ENCODE peak calls at places on chromosomes 11 and 22, in five cellular contexts. One of them, this sample, is unnamed.

GRCh38 chr11:7457211-7457610 is 28.1 kb upstream of the OLFML1 start:
- DNase-seq in neuronal stem cell: no peak
- DNase-seq in H9: no peak
- DNase-seq in mesenchymal stem cell: no peak
- DNase-seq in H1: no peak
- DNase-seq in this sample: no peak

GRCh38 chr11:13782395-13783080 is 114.1 kb downstream of the FAR1 start:
- DNase-seq in neuronal stem cell: no peak
- DNase-seq in H9: no peak
- DNase-seq in mesenchymal stem cell: no peak
- DNase-seq in H1: no peak
- DNase-seq in this sample: peak; percentile 43

GRCh38 chr22:32706149-32706548 is 95.4 kb upstream of the TIMP3 start:
- DNase-seq in neuronal stem cell: no peak
- DNase-seq in H9: no peak
- DNase-seq in mesenchymal stem cell: peak; percentile 30
- DNase-seq in H1: no peak
- DNase-seq in this sample: no peak

GRCh38 chr22:22881116-22882032 is 6.2 kb upstream of the IGLL5 start:
- DNase-seq in neuronal stem cell: no peak
- DNase-seq in H9: peak; percentile 3
- DNase-seq in mesenchymal stem cell: no peak
- DNase-seq in H1: no peak
- DNase-seq in this sample: peak; percentile 55

GRCh38 chr11:28090052-28090749 is 17.8 kb downstream of the KIF18A start:
- DNase-seq in neuronal stem cell: no peak
- DNase-seq in H9: no peak
- DNase-seq in mesenchymal stem cell: peak; percentile 55
- DNase-seq in H1: no peak
- DNase-seq in this sample: no peak

GRCh38 chr11:102279641-102280170 is 37.6 kb upstream of the BIRC3 start:
- DNase-seq in neuronal stem cell: no peak
- DNase-seq in H9: no peak
- DNase-seq in mesenchymal stem cell: peak; percentile 28
- DNase-seq in H1: no peak
- DNase-seq in this sample: no peak

GRCh38 chr11:34475656-34476055 is 36.9 kb downstream of the CAT start:
- DNase-seq in neuronal stem cell: no peak
- DNase-seq in H9: no peak
- DNase-seq in mesenchymal stem cell: no peak
- DNase-seq in H1: no peak
- DNase-seq in this sample: no peak

GRCh38 chr11:69297926-69298777 is 4.2 kb downstream of the MYEOV start:
- DNase-seq in neuronal stem cell: no peak
- DNase-seq in H9: no peak
- DNase-seq in mesenchymal stem cell: peak; percentile 93
- DNase-seq in H1: no peak
- DNase-seq in this sample: peak; percentile 98

GRCh38 chr22:35056486-35056885 is 9.5 kb upstream of the ISX start:
- DNase-seq in neuronal stem cell: no peak
- DNase-seq in H9: no peak
- DNase-seq in mesenchymal stem cell: no peak
- DNase-seq in H1: no peak
- DNase-seq in this sample: no peak
- H2BK12ac ChIP-seq in neuronal stem cell: no peak overlapping the region
- H2BK12ac ChIP-seq in H9: no peak overlapping the region
- H2BK12ac ChIP-seq in mesenchymal stem cell: no peak overlapping the region
- H2BK12ac ChIP-seq in H1: no peak overlapping the region
- H2BK12ac ChIP-seq in this sample: no peak overlapping the region

DNA sequence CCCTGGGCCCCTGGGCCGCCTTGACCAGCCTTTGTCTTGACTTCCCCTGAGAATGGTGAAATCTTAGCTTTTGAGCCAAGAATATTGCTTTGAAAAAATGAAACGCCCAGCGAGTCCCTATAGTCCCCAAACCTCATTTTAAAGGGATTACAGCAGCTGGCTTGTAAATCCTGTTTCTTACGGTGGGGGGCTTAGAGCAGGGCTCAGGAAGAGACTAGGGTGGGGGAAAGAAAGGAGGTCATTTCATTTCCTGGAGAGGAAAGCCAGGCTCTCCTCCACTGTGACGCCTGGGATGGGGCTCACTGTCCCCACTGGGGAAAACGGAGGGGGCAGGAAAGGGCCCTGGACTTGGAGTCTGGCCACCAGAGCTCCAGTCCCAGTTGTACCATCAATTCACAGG is 72.2 kb upstream of the ALX4 start:
- DNase-seq in neuronal stem cell: no peak
- DNase-seq in H9: no peak
- DNase-seq in mesenchymal stem cell: no peak
- DNase-seq in H1: no peak
- DNase-seq in this sample: no peak
- H2BK12ac ChIP-seq in neuronal stem cell: no peak overlapping the region
- H2BK12ac ChIP-seq in H9: no peak overlapping the region
- H2BK12ac ChIP-seq in mesenchymal stem cell: no peak overlapping the region
- H2BK12ac ChIP-seq in H1: no peak overlapping the region
- H2BK12ac ChIP-seq in this sample: no peak overlapping the region

GRCh38 chr11:6229911-6230310 is 4.5 kb downstream of the FHIP1B start:
- DNase-seq in neuronal stem cell: no peak
- DNase-seq in H9: no peak
- DNase-seq in mesenchymal stem cell: no peak
- DNase-seq in H1: no peak
- DNase-seq in this sample: no peak
- H2BK12ac ChIP-seq in neuronal stem cell: no peak overlapping the region
- H2BK12ac ChIP-seq in H9: no peak overlapping the region
- H2BK12ac ChIP-seq in mesenchymal stem cell: peak overlapping the region; percentile 29
- H2BK12ac ChIP-seq in H1: no peak overlapping the region
- H2BK12ac ChIP-seq in this sample: no peak overlapping the region

GRCh38 chr22:49365191-49365837 is 462.4 kb downstream of the BRD1 start:
- DNase-seq in neuronal stem cell: no peak
- DNase-seq in H9: no peak
- DNase-seq in mesenchymal stem cell: no peak
- DNase-seq in H1: no peak
- DNase-seq in this sample: no peak

GRCh38 chr22:49364398-49364797 is 463.3 kb downstream of the BRD1 start:
- DNase-seq in neuronal stem cell: no peak
- DNase-seq in H9: no peak
- DNase-seq in mesenchymal stem cell: no peak
- DNase-seq in H1: no peak
- DNase-seq in this sample: no peak

GRCh38 chr22:49365910-49366309 is 461.8 kb downstream of the BRD1 start:
- DNase-seq in neuronal stem cell: no peak
- DNase-seq in H9: no peak
- DNase-seq in mesenchymal stem cell: no peak
- DNase-seq in H1: no peak
- DNase-seq in this sample: no peak

GRCh38 chr22:49362393-49362792 is 465.3 kb downstream of the BRD1 start:
- DNase-seq in neuronal stem cell: no peak
- DNase-seq in H9: no peak
- DNase-seq in mesenchymal stem cell: no peak
- DNase-seq in H1: no peak
- DNase-seq in this sample: no peak

DNA sequence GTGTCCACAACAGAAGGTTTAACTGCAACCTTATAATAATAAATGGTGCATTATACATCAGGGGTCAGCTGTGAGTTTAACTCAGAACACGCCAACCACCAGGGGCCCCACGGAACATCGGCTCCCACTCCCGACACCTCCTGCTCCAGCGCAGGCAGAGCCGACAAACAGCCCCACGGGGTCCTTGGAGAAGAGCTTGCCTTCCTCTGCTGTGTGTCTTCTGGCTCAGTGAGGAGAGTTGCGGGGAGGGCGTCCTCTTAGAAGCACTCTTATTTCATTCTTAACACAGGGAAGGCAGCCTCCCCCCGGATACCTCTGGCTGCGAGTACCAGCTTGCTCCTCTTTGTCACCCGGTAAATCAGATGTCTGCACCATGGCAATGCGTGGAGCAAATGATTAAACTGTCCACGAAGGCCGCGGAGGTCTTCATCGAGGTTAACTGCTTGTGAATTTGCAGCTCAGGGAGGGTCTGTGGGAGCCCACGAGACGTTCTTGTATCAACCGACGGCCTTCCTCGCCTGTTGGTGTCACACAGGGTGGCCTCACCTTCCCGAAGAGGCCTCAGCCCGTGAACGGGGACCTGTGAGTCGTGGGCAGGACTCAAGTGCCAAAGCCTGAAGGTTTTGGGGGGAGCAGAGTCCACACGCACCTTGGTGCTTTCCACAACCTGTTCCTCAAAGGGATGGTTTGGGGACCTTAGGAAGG is 464.0 kb downstream of the BRD1 start:
- DNase-seq in neuronal stem cell: no peak
- DNase-seq in H9: no peak
- DNase-seq in mesenchymal stem cell: no peak
- DNase-seq in H1: no peak
- DNase-seq in this sample: no peak
- H2BK12ac ChIP-seq in neuronal stem cell: no peak overlapping the region
- H2BK12ac ChIP-seq in H9: no peak overlapping the region
- H2BK12ac ChIP-seq in mesenchymal stem cell: no peak overlapping the region
- H2BK12ac ChIP-seq in H1: no peak overlapping the region
- H2BK12ac ChIP-seq in this sample: no peak overlapping the region

DNA sequence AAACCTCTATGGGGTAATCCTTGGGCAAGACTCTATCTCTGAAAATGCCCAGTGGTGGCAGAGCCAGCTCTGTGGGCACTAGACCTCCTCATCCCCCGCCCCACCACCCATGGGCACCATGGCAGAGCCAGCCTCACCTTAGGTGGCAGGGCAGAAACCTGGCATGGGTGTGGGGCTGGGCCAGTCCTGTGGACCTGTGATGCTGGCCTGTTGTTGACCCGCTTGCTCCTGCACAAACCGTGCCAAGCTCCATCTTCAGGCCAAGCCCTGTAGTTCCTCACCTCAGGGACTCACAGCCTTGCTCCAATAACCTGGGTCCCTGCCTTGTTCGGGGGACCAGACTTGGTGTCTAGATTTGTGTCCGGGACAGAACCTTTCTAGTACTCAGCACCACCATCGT is 8.9 kb upstream of the SERPINH1 start:
- DNase-seq in neuronal stem cell: no peak
- DNase-seq in H9: no peak
- DNase-seq in mesenchymal stem cell: no peak
- DNase-seq in H1: no peak
- DNase-seq in this sample: no peak
- H2BK12ac ChIP-seq in neuronal stem cell: peak overlapping the region; percentile 19
- H2BK12ac ChIP-seq in H9: no peak overlapping the region
- H2BK12ac ChIP-seq in mesenchymal stem cell: peak overlapping the region; percentile 93
- H2BK12ac ChIP-seq in H1: peak overlapping the region; percentile 97
- H2BK12ac ChIP-seq in this sample: no peak overlapping the region

GRCh38 chr11:68041617-68042218 is 2.9 kb downstream of the TCIRG1 start:
- DNase-seq in neuronal stem cell: no peak
- DNase-seq in H9: no peak
- DNase-seq in mesenchymal stem cell: no peak
- DNase-seq in H1: peak; percentile 44
- DNase-seq in this sample: no peak
- H2BK12ac ChIP-seq in neuronal stem cell: no peak overlapping the region
- H2BK12ac ChIP-seq in H9: no peak overlapping the region
- H2BK12ac ChIP-seq in mesenchymal stem cell: no peak overlapping the region
- H2BK12ac ChIP-seq in H1: peak overlapping the region; percentile 63
- H2BK12ac ChIP-seq in this sample: no peak overlapping the region

GRCh38 chr22:17260291-17260690 is 41.1 kb upstream of the ADA2 start:
- DNase-seq in neuronal stem cell: no peak
- DNase-seq in H9: no peak
- DNase-seq in mesenchymal stem cell: no peak
- DNase-seq in H1: no peak
- DNase-seq in this sample: no peak
- H2BK12ac ChIP-seq in neuronal stem cell: no peak overlapping the region
- H2BK12ac ChIP-seq in H9: no peak overlapping the region
- H2BK12ac ChIP-seq in mesenchymal stem cell: no peak overlapping the region
- H2BK12ac ChIP-seq in H1: peak overlapping the region; percentile 90
- H2BK12ac ChIP-seq in this sample: no peak overlapping the region

GRCh38 chr11:73322986-73323306 is 14.9 kb downstream of the ARHGEF17 start:
- DNase-seq in neuronal stem cell: no peak
- DNase-seq in H9: no peak
- DNase-seq in mesenchymal stem cell: no peak
- DNase-seq in H1: no peak
- DNase-seq in this sample: no peak

GRCh38 chr11:73325036-73325981 is 17.2 kb downstream of the ARHGEF17 start:
- DNase-seq in neuronal stem cell: no peak
- DNase-seq in H9: no peak
- DNase-seq in mesenchymal stem cell: peak; percentile 83
- DNase-seq in H1: no peak
- DNase-seq in this sample: peak; percentile 90

GRCh38 chr11:73323464-73323863 is 15.4 kb downstream of the ARHGEF17 start:
- DNase-seq in neuronal stem cell: no peak
- DNase-seq in H9: peak; percentile 84
- DNase-seq in mesenchymal stem cell: peak; percentile 84
- DNase-seq in H1: peak; percentile 80
- DNase-seq in this sample: peak; percentile 28

GRCh38 chr11:73324116-73324515 is 16.0 kb downstream of the ARHGEF17 start:
- DNase-seq in neuronal stem cell: no peak
- DNase-seq in H9: no peak
- DNase-seq in mesenchymal stem cell: no peak
- DNase-seq in H1: no peak
- DNase-seq in this sample: no peak

DNA sequence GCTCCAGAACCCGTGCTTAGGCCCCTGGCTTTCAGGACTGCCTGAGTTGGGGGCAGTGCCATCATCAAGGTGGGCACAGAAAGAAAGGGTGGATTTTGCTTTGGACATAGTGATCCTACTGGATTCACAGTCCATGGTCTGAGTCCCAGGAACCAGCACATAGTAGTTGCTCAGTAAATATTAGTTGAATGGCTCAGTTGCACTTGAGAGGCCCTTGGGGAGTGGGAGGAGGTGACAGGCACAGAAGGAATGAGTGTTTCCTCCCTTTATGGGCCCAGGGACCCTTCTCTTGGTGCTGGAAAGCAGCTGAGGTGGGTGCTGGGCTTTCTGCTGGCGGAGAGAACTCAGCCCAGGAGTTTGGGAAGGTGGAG is 16.6 kb downstream of the ARHGEF17 start:
- DNase-seq in neuronal stem cell: no peak
- DNase-seq in H9: no peak
- DNase-seq in mesenchymal stem cell: no peak
- DNase-seq in H1: no peak
- DNase-seq in this sample: no peak
- H2BK12ac ChIP-seq in neuronal stem cell: no peak overlapping the region
- H2BK12ac ChIP-seq in H9: peak overlapping the region; percentile 2
- H2BK12ac ChIP-seq in mesenchymal stem cell: peak overlapping the region; percentile 100
- H2BK12ac ChIP-seq in H1: peak overlapping the region; percentile 77
- H2BK12ac ChIP-seq in this sample: peak overlapping the region; percentile 97

GRCh38 chr22:37000676-37001534 is 18.3 kb downstream of the TST start:
- DNase-seq in neuronal stem cell: no peak
- DNase-seq in H9: no peak
- DNase-seq in mesenchymal stem cell: no peak
- DNase-seq in H1: no peak
- DNase-seq in this sample: no peak
- H2BK12ac ChIP-seq in neuronal stem cell: no peak overlapping the region
- H2BK12ac ChIP-seq in H9: no peak overlapping the region
- H2BK12ac ChIP-seq in mesenchymal stem cell: no peak overlapping the region
- H2BK12ac ChIP-seq in H1: no peak overlapping the region
- H2BK12ac ChIP-seq in this sample: no peak overlapping the region

GRCh38 chr22:49904040-49904369 is 14.2 kb downstream of the ALG12 start:
- DNase-seq in neuronal stem cell: no peak
- DNase-seq in H9: no peak
- DNase-seq in mesenchymal stem cell: no peak
- DNase-seq in H1: no peak
- DNase-seq in this sample: no peak
- H2BK12ac ChIP-seq in neuronal stem cell: no peak overlapping the region
- H2BK12ac ChIP-seq in H9: no peak overlapping the region
- H2BK12ac ChIP-seq in mesenchymal stem cell: no peak overlapping the region
- H2BK12ac ChIP-seq in H1: no peak overlapping the region
- H2BK12ac ChIP-seq in this sample: no peak overlapping the region